ENCODE peak calls at places on chromosomes 7 and 10, in five cellular contexts. H, L, X, Z and T are unnamed samples.

GRCh38 chr7:117970806-117971205 is 97.6 kb upstream of the CTTNBP2 start:
- DNase-seq in H (no peak), L (no peak), X (no peak), Z (no peak), T (no peak)

GRCh38 chr10:3245395-3245794 is 72.8 kb upstream of the PITRM1 start:
- DNase-seq in H (no peak), L (no peak), X (no peak), Z (no peak), T (no peak)

GRCh38 chr7:130299909-130300308 is 6.9 kb downstream of the CPA4 start:
- DNase-seq in H (no peak), L (no peak), X (no peak), Z (no peak), T (no peak)

GRCh38 chr7:65979583-65980477 is 2.2 kb downstream of the GUSB start:
- DNase-seq in H (no peak), L (no peak), X (no peak), Z (no peak), T (no peak)

GRCh38 chr10:132651511-132652029 is 114.0 kb downstream of the INPP5A start:
- DNase-seq in H (no peak), L (no peak), X (no peak), Z (no peak), T (no peak)

GRCh38 chr7:153397906-153398305 is 638.4 kb downstream of the ACTR3B start:
- DNase-seq in H (no peak), L (no peak), X (no peak), Z (no peak), T (no peak)

GRCh38 chr10:71223365-71224058 is 11.1 kb downstream of the UNC5B start:
- DNase-seq in H (no peak), L (no peak), X (no peak), Z (peak; percentile 60), T (no peak)

GRCh38 chr10:340646-341045 is 205.4 kb downstream of the ZMYND11 start:
- DNase-seq in H (no peak), L (no peak), X (no peak), Z (peak; percentile 67), T (no peak)

GRCh38 chr10:132479024-132479602 is 58.5 kb upstream of the INPP5A start:
- DNase-seq in H (no peak), L (no peak), X (no peak), Z (no peak), T (no peak)

GRCh38 chr10:75408911-75409885 is 7.6 kb upstream of the ZNF503 start:
- DNase-seq in H (peak; percentile 46), L (peak; percentile 74), X (no peak), Z (no peak), T (peak; percentile 70)

GRCh38 chr10:114502071-114502470 is 97.8 kb upstream of the AFAP1L2 start:
- DNase-seq in H (no peak), L (no peak), X (no peak), Z (no peak), T (no peak)

GRCh38 chr7:93029056-93029455 is 88.7 kb downstream of the SAMD9 start:
- DNase-seq in H (no peak), L (no peak), X (no peak), Z (no peak), T (peak; percentile 50)

GRCh38 chr10:132469197-132469942 is 68.2 kb upstream of the INPP5A start:
- DNase-seq in H (no peak), L (no peak), X (no peak), Z (no peak), T (no peak)

GRCh38 chr7:45646996-45647411 is 72.8 kb downstream of the ADCY1 start:
- DNase-seq in H (no peak), L (no peak), X (no peak), Z (no peak), T (no peak)

GRCh38 chr10:91163269-91163708 is 57.2 kb upstream of the PCGF5 start:
- DNase-seq in H (peak; percentile 60), L (peak; percentile 38), X (no peak), Z (peak; percentile 88), T (peak; percentile 69)